ENCODE peak calls at places on chromosomes 13 and 19, in seven cellular contexts. D, E, O, L, W, J and H are unnamed samples.

GRCh38 chr13:87094646-87095045 is 576.5 kb upstream of the SLITRK5 start:
- DNase-seq in D (no peak), L (no peak), E (no peak), J (no peak), O (no peak), W (no peak), H (no peak)

GRCh38 chr13:95660981-95661581 is 15.9 kb upstream of the DNAJC3 start:
- DNase-seq in W (peak), J (no peak), L (no peak), E (peak), O (no peak), D (no peak), H (no peak)

GRCh38 chr19:2962018-2962670 is 15.2 kb upstream of the TLE6 start:
- DNase-seq in D (peak), O (peak), E (peak), J (no peak), W (peak), L (no peak), H (no peak)

GRCh38 chr19:56839665-56840451 is 668 bp downstream of the PEG3 start:
- DNase-seq in O (no peak), L (no peak), W (no peak), J (peak), D (no peak), E (no peak), H (peak)

GRCh38 chr19:58274771-58275199 is 4.0 kb upstream of the ZNF8 start:
- DNase-seq in O (no peak), D (no peak), E (peak), W (no peak), L (no peak), J (no peak), H (no peak)

GRCh38 chr19:5692785-5693194 is 2.7 kb downstream of the RPL36 start:
- DNase-seq in D (no peak), E (no peak), O (no peak), J (no peak), W (no peak), L (no peak), H (no peak)

GRCh38 chr13:20714563-20715339 is 11.3 kb downstream of the IL17D start:
- DNase-seq in O (no peak), L (no peak), W (no peak), E (peak), J (no peak), D (no peak), H (no peak)

GRCh38 chr19:48239582-48240141 is 16.1 kb downstream of the CARD8 start:
- DNase-seq in L (no peak), O (no peak), D (no peak), E (peak), J (no peak), W (peak), H (no peak)

GRCh38 chr13:62747629-62748028 is 1332.0 kb upstream of the PCDH20 start:
- DNase-seq in O (no peak), W (no peak), J (no peak), E (no peak), L (no peak), D (no peak), H (no peak)

GRCh38 chr19:48481191-48481500 is 12.0 kb downstream of the CYTH2 start:
- DNase-seq in J (no peak), L (no peak), E (no peak), O (no peak), D (no peak), W (peak), H (no peak)

GRCh38 chr19:15320118-15320517 is 12.2 kb downstream of the BRD4 start:
- DNase-seq in D (no peak), O (no peak), J (no peak), E (peak), L (no peak), W (peak), H (no peak)

GRCh38 chr19:15321739-15322138 is 10.6 kb downstream of the BRD4 start:
- DNase-seq in D (no peak), J (no peak), E (no peak), W (no peak), O (no peak), L (no peak), H (no peak)

GRCh38 chr19:15328312-15328711 is 4.0 kb downstream of the BRD4 start:
- DNase-seq in O (no peak), J (no peak), E (no peak), L (no peak), D (no peak), W (no peak), H (no peak)

GRCh38 chr19:15323496-15324235 is 8.7 kb downstream of the BRD4 start:
- DNase-seq in L (no peak), E (peak), O (no peak), W (peak), J (no peak), D (no peak), H (peak)

DNA sequence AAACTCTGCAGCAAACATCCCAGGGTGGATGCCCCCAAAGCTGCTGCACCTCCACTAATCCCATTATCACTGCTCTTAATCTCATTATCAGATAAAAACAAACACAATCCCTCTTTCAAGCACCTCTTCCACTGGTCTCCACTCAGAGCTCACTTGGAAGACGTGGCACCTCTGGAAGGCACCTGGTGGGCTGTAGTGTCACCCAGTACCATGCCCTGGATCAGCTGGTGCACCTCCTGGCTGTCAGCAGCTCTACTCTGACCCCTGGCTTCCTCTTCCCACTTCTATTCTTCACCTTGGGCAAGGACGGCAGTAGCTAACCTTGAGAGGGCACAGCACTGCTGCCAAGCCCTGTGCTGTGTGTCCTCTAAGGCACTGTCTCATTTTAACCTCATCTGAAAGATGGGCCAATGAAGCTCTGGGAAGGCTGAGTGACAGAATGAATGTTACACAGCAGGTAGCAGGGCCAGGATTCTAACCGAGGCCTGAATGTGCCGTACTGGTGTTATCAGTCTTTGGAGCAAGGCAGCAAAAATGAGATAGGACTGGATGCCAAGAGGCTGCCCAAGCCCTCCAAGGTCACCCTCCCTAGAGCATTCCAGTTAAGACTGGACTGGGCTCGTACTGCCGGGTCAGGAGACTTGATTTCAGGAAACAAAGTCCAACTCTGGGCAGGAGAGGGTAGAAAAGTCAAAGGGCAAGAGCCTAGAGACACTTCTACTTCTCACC is 7.4 kb downstream of the BRD4 start:
- DNase-seq in D (no peak), J (no peak), L (no peak), O (no peak), W (no peak), E (no peak), H (no peak)
- TF ChIP-seq CTCF in D (no peak), J (no peak), L (no peak), O (no peak), W (no peak), E (no peak), H (no peak)

DNA sequence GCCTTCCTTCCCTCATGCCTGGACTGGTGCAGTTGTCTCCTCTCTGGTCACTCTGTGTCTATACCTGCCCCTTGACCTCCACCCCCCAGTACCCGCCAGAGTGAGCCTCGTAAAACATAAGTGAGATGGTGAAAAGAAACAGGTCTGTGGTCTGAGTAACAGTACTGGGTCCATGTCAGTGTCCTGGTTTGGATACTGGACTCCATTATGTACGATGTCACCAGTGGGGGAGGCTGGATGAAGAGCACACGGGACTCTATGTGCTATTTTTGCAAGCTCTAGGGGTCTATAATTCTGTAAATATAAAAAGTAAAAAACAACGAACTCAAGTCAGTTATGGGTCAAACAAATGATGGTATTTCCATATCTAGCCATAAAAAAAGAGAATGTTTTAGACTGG is 14.4 kb downstream of the MYBPC2 start:
- DNase-seq in E (no peak), D (no peak), J (no peak), O (no peak), L (no peak), W (no peak), H (no peak)
- TF ChIP-seq CTCF in E (no peak), D (no peak), J (no peak), O (no peak), L (no peak), W (no peak), H (no peak)

DNA sequence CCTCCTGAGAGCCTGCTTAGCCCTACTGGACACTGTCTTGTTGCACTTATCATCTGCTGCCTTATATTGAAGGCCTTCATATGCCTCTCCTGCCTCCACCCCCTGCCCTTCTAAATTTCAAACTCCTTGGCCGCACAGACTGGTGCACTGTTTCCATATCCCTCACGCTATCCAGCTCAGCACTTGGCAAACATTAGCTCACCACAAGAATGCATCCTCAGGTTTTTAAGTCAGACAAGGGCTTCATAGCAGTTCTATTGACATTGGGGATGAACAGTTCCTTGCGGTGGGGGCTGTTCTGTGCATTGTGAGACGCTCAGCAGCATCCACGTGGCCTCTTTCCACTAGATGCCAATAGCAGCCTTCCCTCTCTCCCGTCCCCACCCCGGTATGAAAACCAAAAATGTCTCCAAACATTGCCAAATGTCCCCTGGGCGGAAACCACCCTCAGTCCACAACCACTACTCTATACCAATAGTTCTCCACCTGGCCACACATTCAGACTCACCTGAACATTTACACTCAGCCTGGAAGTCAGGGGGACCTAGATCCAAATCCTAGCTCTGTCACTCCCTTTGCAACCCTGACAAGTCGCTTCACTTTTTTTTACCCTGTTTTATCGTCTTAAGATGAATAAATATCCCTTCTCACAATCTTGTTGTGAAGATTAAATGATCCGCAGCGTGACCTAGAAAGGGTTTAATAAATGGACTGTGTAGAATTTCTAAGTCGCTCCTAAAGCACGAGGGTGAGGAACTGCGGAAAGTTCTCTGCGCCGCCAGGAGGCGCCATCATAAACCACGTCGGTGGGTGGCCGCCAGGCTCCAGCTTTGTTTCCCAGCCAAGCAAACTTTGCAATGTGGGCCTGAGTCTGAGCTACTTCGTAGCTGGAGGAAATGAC is 3.6 kb upstream of the CEACAM3 start:
- DNase-seq in O (peak), E (peak), L (peak), J (no peak), D (peak), W (peak), H (peak)
- TF ChIP-seq CTCF in O (peak), E (peak), L (peak), J (peak), D (peak), W (peak), H (peak)

GRCh38 chr19:1852729-1853128 is 4.4 kb upstream of the REXO1 start:
- DNase-seq in L (no peak), E (no peak), J (no peak), O (no peak), W (no peak), D (no peak), H (no peak)

GRCh38 chr19:1851581-1852293 is 3.5 kb upstream of the REXO1 start:
- DNase-seq in E (no peak), D (no peak), J (no peak), W (no peak), L (peak), O (no peak), H (peak)

GRCh38 chr19:1849999-1850398 is 1.7 kb upstream of the REXO1 start:
- DNase-seq in D (no peak), L (no peak), E (no peak), O (no peak), J (no peak), W (no peak), H (no peak)

GRCh38 chr19:1852294-1852646 is 4.0 kb upstream of the REXO1 start:
- DNase-seq in O (no peak), D (peak), E (no peak), W (no peak), J (no peak), L (no peak), H (peak)

DNA sequence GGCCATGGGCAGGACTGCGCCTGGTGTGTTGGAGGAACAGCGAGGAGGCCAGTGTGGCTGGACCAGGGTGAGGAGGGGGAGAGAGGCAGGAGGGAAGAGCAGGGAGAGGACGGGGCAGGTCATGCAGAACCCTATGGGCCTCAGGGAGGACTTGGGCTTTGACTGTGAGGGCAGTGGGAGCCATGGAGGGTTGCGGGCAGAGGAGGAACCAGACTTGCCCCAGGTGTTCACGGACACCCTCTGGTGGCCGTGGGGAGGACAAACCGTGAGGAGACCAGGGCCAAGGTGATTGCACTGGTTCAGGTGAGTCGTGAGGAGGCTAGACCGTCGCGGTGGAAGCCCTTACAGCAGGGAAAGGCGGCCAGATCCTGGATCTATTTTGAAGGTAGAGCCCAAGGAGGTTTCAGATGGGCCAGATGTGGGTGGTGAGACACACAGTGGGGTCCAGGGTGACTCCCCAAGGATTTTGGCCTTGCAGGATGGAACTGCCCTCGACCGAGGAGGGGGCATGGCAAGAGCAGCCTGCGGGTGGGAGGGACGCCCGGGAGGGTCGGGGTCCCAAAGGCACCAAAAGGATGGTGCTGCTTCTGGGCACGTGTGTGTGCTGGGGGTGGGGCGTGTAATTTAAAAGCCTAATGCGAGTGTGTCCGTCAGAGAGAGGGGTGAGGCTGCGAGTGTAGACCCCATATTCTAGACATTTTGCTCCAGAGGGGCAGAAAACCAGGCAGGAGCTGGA is 2.7 kb upstream of the REXO1 start:
- DNase-seq in J (no peak), O (no peak), D (no peak), W (no peak), E (no peak), L (no peak), H (peak)
- TF ChIP-seq CTCF in J (peak), O (no peak), D (no peak), W (peak), E (no peak), L (no peak), H (no peak)

GRCh38 chr13:42484396-42484795 is 89.6 kb upstream of the TNFSF11 start:
- DNase-seq in E (peak), L (no peak), J (no peak), D (no peak), W (no peak), O (no peak), H (no peak)

GRCh38 chr13:42474954-42475353 is 99.0 kb upstream of the TNFSF11 start:
- DNase-seq in D (no peak), J (no peak), O (no peak), W (no peak), E (peak), L (peak), H (no peak)

GRCh38 chr13:42477588-42478190 is 96.3 kb upstream of the TNFSF11 start:
- DNase-seq in W (no peak), L (no peak), E (peak), D (no peak), J (no peak), O (no peak), H (no peak)

GRCh38 chr13:42478531-42479156 is 95.3 kb upstream of the TNFSF11 start:
- DNase-seq in J (no peak), W (peak), L (no peak), E (peak), D (no peak), O (no peak), H (no peak)
- TF ChIP-seq CTCF in J (peak), W (peak), L (peak), E (peak), D (no peak), O (peak), H (no peak)

GRCh38 chr19:18418725-18419194 is 438 bp upstream of the SSBP4 start:
- DNase-seq in D (no peak), J (peak), O (no peak), E (no peak), L (no peak), W (peak), H (peak)

GRCh38 chr19:18419195-18419698 is at the start of gene SSBP4:
- DNase-seq in W (peak), L (peak), J (peak), D (peak), E (peak), O (peak), H (peak)

GRCh38 chr19:18420931-18421330 is 1.7 kb downstream of the SSBP4 start:
- DNase-seq in O (no peak), L (no peak), D (no peak), J (no peak), W (no peak), E (no peak), H (no peak)

GRCh38 chr19:18421371-18421959 is 2.3 kb downstream of the SSBP4 start:
- DNase-seq in L (no peak), E (no peak), W (no peak), O (no peak), J (no peak), D (no peak), H (no peak)

DNA sequence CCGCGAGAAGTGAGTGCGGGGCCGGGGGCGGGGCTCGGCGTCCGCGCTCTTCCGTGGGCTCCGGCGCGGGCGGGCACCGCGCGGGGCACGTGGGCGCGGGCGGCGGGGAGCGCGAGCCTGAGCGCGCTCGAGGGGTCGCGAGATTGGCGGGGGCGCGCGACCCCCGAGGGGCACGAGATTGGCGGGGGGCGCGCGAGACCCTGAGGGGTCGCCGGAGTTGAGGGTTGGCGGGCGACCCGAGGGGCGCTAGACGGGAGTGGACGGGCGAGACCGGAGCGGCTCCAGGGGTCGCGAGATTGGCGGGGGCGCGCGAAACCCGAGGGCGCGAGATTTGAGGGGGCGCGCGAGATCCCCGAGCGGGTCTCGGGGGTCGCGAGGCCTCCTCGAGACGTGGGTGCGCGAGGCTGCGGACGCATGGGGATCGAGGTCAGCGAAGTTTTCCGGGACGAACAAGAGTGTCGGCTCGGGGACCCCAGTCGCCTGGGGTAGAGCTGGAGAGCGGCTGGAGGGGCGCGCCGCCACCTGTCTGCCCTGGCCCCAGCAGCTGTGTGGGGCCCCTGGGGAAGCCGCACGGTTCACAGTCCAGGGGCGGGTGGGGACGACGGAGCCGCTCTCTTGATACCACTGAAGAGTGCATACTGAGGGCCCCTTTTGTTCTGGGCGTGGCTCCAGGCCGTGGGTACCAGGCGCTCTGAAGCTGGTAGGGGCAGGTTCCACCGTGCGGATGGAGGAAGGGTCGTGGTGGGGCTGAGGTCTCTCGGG is 682 bp downstream of the SSBP4 start:
- DNase-seq in D (peak), E (no peak), L (peak), W (no peak), J (peak), O (no peak), H (peak)
- TF ChIP-seq CTCF in D (no peak), E (no peak), L (no peak), W (no peak), J (peak), O (no peak), H (no peak)

GRCh38 chr19:45553464-45553863 is 31.1 kb downstream of the OPA3 start:
- DNase-seq in D (peak), L (no peak), O (no peak), W (no peak), J (no peak), E (no peak), H (peak)
- TF ChIP-seq CTCF in D (peak), L (no peak), O (no peak), W (no peak), J (no peak), E (no peak), H (peak)

DNA sequence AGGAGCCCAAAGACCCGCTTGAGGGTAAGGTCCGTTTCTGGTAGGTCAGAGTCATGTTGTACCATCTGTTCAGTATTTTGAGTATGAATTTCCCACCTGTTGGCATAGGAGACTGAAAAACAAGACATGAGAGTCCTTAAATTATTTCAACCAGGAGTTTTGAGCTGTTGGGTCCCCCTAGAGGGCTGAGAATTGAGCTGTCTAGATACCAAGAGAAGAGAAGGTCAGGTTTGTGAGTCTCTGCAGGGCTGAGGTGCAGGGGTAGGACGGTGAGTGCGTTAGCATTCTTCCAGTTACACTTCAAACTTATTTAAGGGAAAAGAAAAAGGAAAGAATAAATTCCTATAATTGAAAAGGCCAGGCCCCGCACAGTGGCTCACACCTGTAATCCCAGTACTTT is 5.0 kb downstream of the CBLC start:
- DNase-seq in J (no peak), E (no peak), W (no peak), L (no peak), O (no peak), D (no peak), H (no peak)
- TF ChIP-seq CTCF in J (no peak), E (no peak), W (no peak), L (no peak), O (peak), D (no peak), H (no peak)

GRCh38 chr13:69565334-69565733 is 542.3 kb upstream of the ATXN8OS start:
- DNase-seq in L (no peak), O (no peak), W (peak), D (peak), J (no peak), E (peak), H (no peak)
- TF ChIP-seq CTCF in L (no peak), O (peak), W (peak), D (peak), J (peak), E (peak), H (no peak)